ENCODE peak calls at places on chromosomes 3 and 15, in seven cellular contexts. E is AG04450, O is fibroblast of lung, A is psoas muscle, Y is WERI-Rb-1, P is heart left ventricle, H is adrenal gland. F is an unnamed sample. For H3K9me3, the result is how much of the 10 kb centered on the place peaks cover.

GRCh38 chr15:80418892-80419537 is 14.8 kb downstream of the ARNT2 start:
- DNase-seq in E (peak), O (peak), A (no peak), Y (peak), P (no peak), H (no peak), F (no peak)

GRCh38 chr15:86317379-86317745 is 237.7 kb downstream of the AGBL1 start:
- DNase-seq in E (no peak), O (no peak), A (no peak), Y (no peak), P (peak), H (no peak), F (peak)

GRCh38 chr3:13563911-13564310 is 15.0 kb downstream of the FBLN2 start:
- DNase-seq in E (no peak), O (no peak), A (peak), Y (no peak), P (no peak), H (no peak), F (no peak)

GRCh38 chr15:60840306-60840702 is 361.4 kb upstream of the ICE2 start:
- DNase-seq in E (no peak), O (no peak), A (no peak), Y (no peak), P (no peak), H (no peak), F (no peak)

GRCh38 chr15:44414001-44414400 is 13.4 kb upstream of the CTDSPL2 start:
- DNase-seq in E (no peak), O (no peak), A (no peak), Y (no peak), P (no peak), H (no peak), F (no peak)

GRCh38 chr15:94080416-94080815 is 150.9 kb upstream of the MCTP2 start:
- DNase-seq in E (no peak), O (peak), A (peak), Y (no peak), P (peak), H (no peak), F (peak)

GRCh38 chr3:149180057-149180573 is 41.5 kb downstream of the CP start:
- DNase-seq in E (peak), O (peak), A (peak), Y (no peak), P (peak), H (peak), F (peak)

GRCh38 chr3:468172-468571 is 271.6 kb downstream of the CHL1 start:
- DNase-seq in E (no peak), O (peak), A (no peak), Y (peak), P (no peak), H (no peak), F (no peak)

GRCh38 chr15:71526061-71526460 is 284.3 kb upstream of the NR2E3 start:
- DNase-seq in E (peak), O (no peak), A (no peak), Y (no peak), P (no peak), H (no peak), F (no peak)

GRCh38 chr15:80151576-80151975 is 1.2 kb upstream of the FAH start:
- DNase-seq in E (no peak), O (no peak), A (no peak), Y (no peak), P (no peak), H (no peak), F (no peak)

GRCh38 chr3:8441969-8442559 is 59.6 kb upstream of the LMCD1 start:
- DNase-seq in E (peak), O (peak), A (no peak), Y (no peak), P (no peak), H (peak), F (no peak)

GRCh38 chr15:58361291-58361759 is 70.5 kb upstream of the LIPC start:
- DNase-seq in E (peak), O (peak), A (no peak), Y (no peak), P (no peak), H (no peak), F (no peak)

GRCh38 chr3:64242435-64242834 is 17.2 kb upstream of the PRICKLE2 start:
- DNase-seq in E (no peak), O (peak), A (no peak), Y (no peak), P (peak), H (no peak), F (peak)

GRCh38 chr3:159458982-159459381 is 529.7 kb upstream of the IL12A start:
- DNase-seq in E (no peak), O (no peak), A (no peak), Y (no peak), P (no peak), H (no peak), F (no peak)

GRCh38 chr3:189776163-189776824 is 145.1 kb downstream of the TP63 start:
- DNase-seq in E (no peak), O (no peak), A (no peak), Y (no peak), P (no peak), H (no peak), F (no peak)

GRCh38 chr3:147513785-147514184 is 104.6 kb downstream of the ZIC1 start:
- DNase-seq in E (no peak), O (no peak), A (no peak), Y (peak), P (no peak), H (no peak), F (no peak)

GRCh38 chr15:75167588-75168076 is 34.0 kb upstream of the C15orf39 start:
- DNase-seq in E (no peak), O (peak), A (no peak), Y (peak), P (no peak), H (no peak), F (no peak)

GRCh38 chr15:70378126-70379031 is 280.7 kb upstream of the TLE3 start:
- DNase-seq in E (no peak), O (no peak), A (no peak), Y (no peak), P (no peak), H (peak), F (no peak)

GRCh38 chr3:100100454-100100853 is 13.8 kb downstream of the FILIP1L start:
- DNase-seq in E (no peak), O (no peak), A (no peak), Y (no peak), P (no peak), H (no peak), F (no peak)

GRCh38 chr3:17088602-17089313 is 204.0 kb downstream of the PLCL2 start:
- DNase-seq in E (no peak), O (no peak), A (no peak), Y (no peak), P (no peak), H (no peak), F (no peak)

GRCh38 chr15:82044373-82045178 is 1.2 kb downstream of the MEX3B start:
- DNase-seq in E (peak), O (peak), A (peak), Y (peak), P (peak), H (peak), F (peak)

GRCh38 chr3:44721231-44722102 is 8.0 kb upstream of the ZNF501 start:
- DNase-seq in E (no peak), O (peak), A (no peak), Y (no peak), P (no peak), H (no peak), F (no peak)
- H3K9me3 ChIP-seq in E (half or more), O (under half), A (half or more), Y (under half), P (under half), H (under half), F (under half)

GRCh38 chr15:90857337-90857736 is 11.1 kb upstream of the FURIN start:
- DNase-seq in E (no peak), O (no peak), A (no peak), Y (no peak), P (no peak), H (no peak), F (peak)

GRCh38 chr15:90851114-90851513 is 17.3 kb upstream of the FURIN start:
- DNase-seq in E (no peak), O (no peak), A (no peak), Y (no peak), P (no peak), H (no peak), F (no peak)

GRCh38 chr15:90855139-90855538 is 13.2 kb upstream of the FURIN start:
- DNase-seq in E (no peak), O (no peak), A (no peak), Y (no peak), P (no peak), H (no peak), F (no peak)

DNA sequence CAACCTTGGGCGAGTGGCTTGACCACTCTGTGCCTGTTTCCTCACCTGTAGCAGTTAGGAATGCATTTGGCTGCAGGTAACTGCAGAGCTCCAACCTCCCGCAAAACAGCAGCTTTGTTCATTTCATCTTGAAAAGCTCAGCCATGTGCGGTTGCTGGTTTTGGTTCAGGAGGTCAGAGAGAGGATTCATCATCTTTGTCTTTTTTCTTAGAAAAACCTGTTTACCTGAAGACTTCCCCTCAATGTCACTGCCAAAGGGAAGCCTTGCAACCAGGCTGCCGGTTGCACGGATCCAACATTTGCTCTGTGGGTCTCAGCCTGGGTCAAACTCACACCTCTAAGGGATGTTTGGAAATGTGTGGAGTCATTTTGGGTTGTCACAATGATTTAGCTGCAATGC is 16.4 kb upstream of the FURIN start:
- DNase-seq in E (no peak), O (no peak), A (no peak), Y (no peak), P (no peak), H (no peak), F (no peak)
- H3K4me3 ChIP-seq in E (no peak), O (no peak), A (no peak), Y (no peak), P (no peak), H (no peak), F (no peak)

GRCh38 chr3:48999085-48999858 is 7.9 kb upstream of the WDR6 start:
- DNase-seq in E (no peak), O (no peak), A (no peak), Y (no peak), P (no peak), H (no peak), F (no peak)
- H3K27ac ChIP-seq in E (no peak), O (no peak), A (no peak), Y (peak), P (no peak), H (peak), F (no peak)

DNA sequence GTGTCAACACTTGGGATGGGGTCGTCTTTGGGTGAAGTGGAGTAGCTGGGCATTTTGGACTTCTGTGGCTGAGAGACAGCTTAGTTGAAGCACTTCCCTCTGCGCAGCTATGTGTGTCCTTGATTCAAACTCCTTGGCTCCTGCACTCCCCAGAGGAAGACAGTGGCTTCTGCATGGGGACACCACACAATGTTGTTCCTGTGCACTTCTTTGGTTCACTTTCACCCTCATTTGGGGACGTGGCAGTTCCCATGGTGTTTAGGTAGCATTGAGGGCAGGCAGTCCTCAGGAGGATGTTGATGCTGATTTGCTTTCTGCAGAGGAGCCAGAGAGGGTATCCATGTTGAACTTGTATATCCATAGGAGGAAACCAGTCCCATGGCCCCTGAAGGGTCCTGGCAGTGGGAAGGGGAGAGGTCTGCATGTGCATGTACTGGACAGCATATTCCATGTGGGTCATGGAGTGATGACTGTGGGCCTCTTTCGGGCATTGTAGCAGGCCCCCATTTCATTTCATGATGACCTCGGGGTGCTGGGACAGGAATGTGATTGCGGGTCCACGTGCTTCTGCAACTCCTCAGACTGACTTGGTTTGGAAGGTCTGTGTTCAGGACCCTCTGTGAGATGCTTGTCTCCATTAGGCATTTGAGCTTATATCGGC is 135.4 kb downstream of the SNRPN start:
- DNase-seq in E (no peak), O (no peak), A (no peak), Y (no peak), P (no peak), H (no peak), F (no peak)
- H3K9me3 ChIP-seq in E (half or more), O (under half), A (half or more), Y (under half), P (under half), H (under half), F (under half)

GRCh38 chr3:102374863-102375637 is 59.8 kb upstream of the ZPLD1 start:
- DNase-seq in E (no peak), O (no peak), A (no peak), Y (no peak), P (no peak), H (no peak), F (no peak)

GRCh38 chr3:102378216-102378615 is 56.6 kb upstream of the ZPLD1 start:
- DNase-seq in E (no peak), O (no peak), A (no peak), Y (no peak), P (no peak), H (no peak), F (no peak)
- H3K4me3 ChIP-seq in E (no peak), O (no peak), A (no peak), Y (no peak), P (no peak), H (no peak), F (no peak)

GRCh38 chr3:55662683-55663082 is 175.6 kb upstream of the WNT5A start:
- DNase-seq in E (no peak), O (peak), A (no peak), Y (no peak), P (no peak), H (no peak), F (no peak)

GRCh38 chr3:55660642-55661041 is 173.5 kb upstream of the WNT5A start:
- DNase-seq in E (no peak), O (no peak), A (no peak), Y (no peak), P (no peak), H (no peak), F (no peak)

GRCh38 chr3:55659023-55659355 is 171.9 kb upstream of the WNT5A start:
- DNase-seq in E (no peak), O (no peak), A (no peak), Y (no peak), P (no peak), H (no peak), F (no peak)

GRCh38 chr3:55659701-55660100 is 172.6 kb upstream of the WNT5A start:
- DNase-seq in E (no peak), O (no peak), A (no peak), Y (no peak), P (no peak), H (no peak), F (no peak)

GRCh38 chr3:55661141-55661540 is 174.0 kb upstream of the WNT5A start:
- DNase-seq in E (no peak), O (no peak), A (no peak), Y (no peak), P (no peak), H (no peak), F (no peak)
- H3K27ac ChIP-seq in E (no peak), O (no peak), A (no peak), Y (no peak), P (no peak), H (no peak), F (no peak)